ENCODE peak calls at places on chromosomes 5 and 9, in nine cellular contexts. N, W, Q, M, L, H, G, D and F are unnamed samples.

GRCh38 chr9:132505961-132506691 is 76.3 kb upstream of the BARHL1 start:
- DNase-seq in L (no peak), D (no peak), Q (no peak), M (no peak), H (no peak), G (peak), N (peak), W (no peak), F (no peak)

GRCh38 chr5:130836729-130837660 is 328.1 kb downstream of the HINT1 start:
- DNase-seq in H (no peak), M (no peak), G (no peak), Q (no peak), W (no peak), D (peak), N (no peak), L (no peak), F (no peak)

GRCh38 chr9:17824191-17824926 is 245.5 kb downstream of the SH3GL2 start:
- DNase-seq in L (no peak), G (no peak), N (peak), D (no peak), M (peak), Q (no peak), W (no peak), H (no peak), F (no peak)

GRCh38 chr5:153460421-153460820 is 30.0 kb upstream of the GRIA1 start:
- DNase-seq in Q (no peak), M (no peak), L (no peak), D (no peak), G (no peak), W (no peak), N (no peak), H (no peak), F (no peak)

GRCh38 chr5:125278711-125279110 is 532.3 kb upstream of the ZNF608 start:
- DNase-seq in L (no peak), Q (no peak), D (no peak), G (no peak), N (no peak), M (no peak), W (no peak), H (no peak), F (no peak)

GRCh38 chr9:88530051-88530450 is 4.9 kb upstream of the NXNL2 start:
- DNase-seq in D (peak), L (no peak), N (no peak), M (no peak), W (no peak), H (no peak), Q (no peak), G (peak), F (no peak)

GRCh38 chr9:130938652-130939404 is at the start of gene FIBCD1:
- DNase-seq in W (no peak), H (peak), N (peak), Q (peak), D (peak), G (no peak), M (peak), L (peak), F (no peak)

GRCh38 chr9:136525841-136526499 is 19.9 kb downstream of the NOTCH1 start:
- DNase-seq in G (no peak), M (peak), N (peak), Q (no peak), D (peak), L (no peak), W (no peak), H (no peak), F (no peak)

GRCh38 chr5:176548967-176549444 is at the start of gene CDHR2:
- DNase-seq in N (no peak), W (no peak), Q (no peak), L (no peak), H (no peak), D (no peak), M (no peak), G (no peak), F (no peak)

GRCh38 chr9:26955222-26955903 is 849 bp upstream of the IFT74 start:
- DNase-seq in L (no peak), N (no peak), M (no peak), G (no peak), W (peak), H (peak), Q (no peak), D (no peak), F (no peak)

GRCh38 chr9:37944671-37945481 is 40.9 kb upstream of the SLC25A51 start:
- DNase-seq in D (peak), Q (peak), H (no peak), L (no peak), W (no peak), G (no peak), N (no peak), M (peak), F (no peak)

GRCh38 chr5:28807230-28807629 is 1768.8 kb upstream of the CDH9 start:
- DNase-seq in H (no peak), D (peak), G (no peak), M (no peak), N (no peak), W (no peak), L (no peak), Q (no peak), F (no peak)

GRCh38 chr5:134127376-134127861 is 12.9 kb downstream of the TCF7 start:
- DNase-seq in H (no peak), W (no peak), L (no peak), G (no peak), M (no peak), N (no peak), D (peak), Q (no peak), F (peak)

GRCh38 chr5:1019001-1019651 is 10.5 kb downstream of the NKD2 start:
- DNase-seq in G (peak), N (no peak), Q (no peak), M (no peak), D (no peak), H (no peak), L (no peak), W (no peak), F (no peak)

GRCh38 chr5:171745602-171746001 is 40.0 kb upstream of the SMIM23 start:
- DNase-seq in M (no peak), L (no peak), D (no peak), Q (no peak), W (no peak), G (no peak), H (no peak), N (no peak), F (no peak)

GRCh38 chr9:100440071-100440470 is 13.1 kb downstream of the MSANTD3 start:
- DNase-seq in M (peak), G (no peak), L (no peak), H (no peak), N (no peak), W (no peak), Q (no peak), D (peak), F (no peak)

GRCh38 chr5:126864042-126864688 is 87.2 kb downstream of the LMNB1 start:
- DNase-seq in D (no peak), G (no peak), M (no peak), W (no peak), L (no peak), N (no peak), H (no peak), Q (peak), F (no peak)

GRCh38 chr9:8877753-8878494 is 1078.3 kb upstream of the DMAC1 start:
- DNase-seq in M (peak), N (no peak), D (no peak), G (no peak), L (no peak), Q (no peak), H (no peak), W (no peak), F (no peak)